ENCODE peak calls at places on chromosomes 13 and 19, in six cellular contexts. One of them, this sample, is unnamed.

GRCh38 chr13:113465241-113465640 is 12.0 kb upstream of the ADPRHL1 start:
- DNase-seq in activated CD8-positive, alpha-beta memory T cell treated with anti-CD3 and anti-CD28 coated beads for 48 hours: no peak
- DNase-seq in AG20443: no peak
- DNase-seq in HS-5: no peak
- DNase-seq in activated CD4-positive, alpha-beta T cell treated with anti-CD3 and anti-CD28 coated beads for 24 hours: no peak
- DNase-seq in ascending aorta: no peak
- DNase-seq in this sample: no peak

GRCh38 chr13:26978081-26978860 is 193.3 kb downstream of the USP12 start:
- DNase-seq in activated CD4-positive, alpha-beta T cell treated with anti-CD3 and anti-CD28 coated beads for 24 hours: no peak
- DNase-seq in HS-5: no peak
- DNase-seq in AG20443: no peak
- DNase-seq in activated CD8-positive, alpha-beta memory T cell treated with anti-CD3 and anti-CD28 coated beads for 48 hours: no peak
- DNase-seq in ascending aorta: no peak
- DNase-seq in this sample: no peak

GRCh38 chr19:30695171-30695875 is 323.1 kb downstream of the ZNF536 start:
- DNase-seq in AG20443: no peak
- DNase-seq in activated CD8-positive, alpha-beta memory T cell treated with anti-CD3 and anti-CD28 coated beads for 48 hours: no peak
- DNase-seq in ascending aorta: no peak
- DNase-seq in activated CD4-positive, alpha-beta T cell treated with anti-CD3 and anti-CD28 coated beads for 24 hours: no peak
- DNase-seq in HS-5: no peak
- DNase-seq in this sample: no peak

GRCh38 chr13:41960195-41960699 is 662 bp downstream of the VWA8 start:
- DNase-seq in activated CD4-positive, alpha-beta T cell treated with anti-CD3 and anti-CD28 coated beads for 24 hours: no peak
- DNase-seq in activated CD8-positive, alpha-beta memory T cell treated with anti-CD3 and anti-CD28 coated beads for 48 hours: no peak
- DNase-seq in HS-5: no peak
- DNase-seq in ascending aorta: no peak
- DNase-seq in AG20443: peak; percentile 51
- DNase-seq in this sample: peak; percentile 61

GRCh38 chr19:419721-420515 is 11.0 kb upstream of the C2CD4C start:
- DNase-seq in activated CD8-positive, alpha-beta memory T cell treated with anti-CD3 and anti-CD28 coated beads for 48 hours: no peak
- DNase-seq in HS-5: no peak
- DNase-seq in ascending aorta: no peak
- DNase-seq in activated CD4-positive, alpha-beta T cell treated with anti-CD3 and anti-CD28 coated beads for 24 hours: no peak
- DNase-seq in AG20443: no peak
- DNase-seq in this sample: no peak

GRCh38 chr19:10872551-10873107 is 1.3 kb downstream of the CARM1 start:
- DNase-seq in activated CD4-positive, alpha-beta T cell treated with anti-CD3 and anti-CD28 coated beads for 24 hours: peak; percentile 17
- DNase-seq in activated CD8-positive, alpha-beta memory T cell treated with anti-CD3 and anti-CD28 coated beads for 48 hours: no peak
- DNase-seq in AG20443: no peak
- DNase-seq in HS-5: no peak
- DNase-seq in ascending aorta: no peak
- DNase-seq in this sample: no peak

GRCh38 chr13:113126265-113127150 is 3.9 kb downstream of the F10 start:
- DNase-seq in ascending aorta: no peak
- DNase-seq in HS-5: no peak
- DNase-seq in AG20443: no peak
- DNase-seq in activated CD8-positive, alpha-beta memory T cell treated with anti-CD3 and anti-CD28 coated beads for 48 hours: no peak
- DNase-seq in activated CD4-positive, alpha-beta T cell treated with anti-CD3 and anti-CD28 coated beads for 24 hours: no peak
- DNase-seq in this sample: no peak

GRCh38 chr19:15320118-15320517 is 12.2 kb downstream of the BRD4 start:
- DNase-seq in ascending aorta: no peak
- DNase-seq in HS-5: peak; percentile 66
- DNase-seq in activated CD8-positive, alpha-beta memory T cell treated with anti-CD3 and anti-CD28 coated beads for 48 hours: no peak
- DNase-seq in activated CD4-positive, alpha-beta T cell treated with anti-CD3 and anti-CD28 coated beads for 24 hours: no peak
- DNase-seq in AG20443: peak; percentile 73
- DNase-seq in this sample: no peak

GRCh38 chr19:3514930-3515329 is 8.8 kb downstream of the FZR1 start:
- DNase-seq in AG20443: no peak
- DNase-seq in activated CD4-positive, alpha-beta T cell treated with anti-CD3 and anti-CD28 coated beads for 24 hours: no peak
- DNase-seq in ascending aorta: no peak
- DNase-seq in HS-5: no peak
- DNase-seq in activated CD8-positive, alpha-beta memory T cell treated with anti-CD3 and anti-CD28 coated beads for 48 hours: no peak
- DNase-seq in this sample: no peak

GRCh38 chr13:37618554-37618953 is 20.0 kb upstream of the POSTN start:
- DNase-seq in ascending aorta: no peak
- DNase-seq in AG20443: peak; percentile 36
- DNase-seq in HS-5: no peak
- DNase-seq in activated CD4-positive, alpha-beta T cell treated with anti-CD3 and anti-CD28 coated beads for 24 hours: no peak
- DNase-seq in activated CD8-positive, alpha-beta memory T cell treated with anti-CD3 and anti-CD28 coated beads for 48 hours: no peak
- DNase-seq in this sample: no peak

This sample was measured in foreskin keratinocyte.